ENCODE peak calls at places on chromosome 17, in six cellular contexts. A is endothelial cell, B is lung, O is fibroblast of lung, S is cardiac muscle cell, J is transverse colon. K is an unnamed sample.

GRCh38 chr17:62750502-62751349 is 57.4 kb downstream of the MARCHF10 start:
- DNase-seq in A (no peak), O (peak; percentile 38), B (no peak), J (no peak), S (no peak), K (no peak)

GRCh38 chr17:32771396-32771795 is 105.5 kb downstream of the MYO1D start:
- DNase-seq in S (no peak), B (no peak), O (no peak), J (no peak), A (no peak), K (no peak)

GRCh38 chr17:48542956-48543853 is 1.7 kb downstream of the HOXB2 start:
- DNase-seq in A (peak; percentile 61), J (peak; percentile 57), B (no peak), S (peak; percentile 67), O (no peak), K (peak; percentile 76)

GRCh38 chr17:29322363-29322762 is 28.4 kb upstream of the NUFIP2 start:
- DNase-seq in A (no peak), J (no peak), O (no peak), B (no peak), S (no peak), K (no peak)

GRCh38 chr17:63029520-63029919 is 63.5 kb downstream of the TANC2 start:
- DNase-seq in J (no peak), O (peak; percentile 85), A (no peak), B (no peak), S (no peak), K (no peak)

GRCh38 chr17:13415877-13416416 is 185.8 kb downstream of the HS3ST3A1 start:
- DNase-seq in J (peak; percentile 60), S (peak; percentile 13), B (peak; percentile 84), O (peak; percentile 90), A (no peak), K (no peak)

GRCh38 chr17:31738067-31738466 is 121.0 kb downstream of the COPRS start:
- DNase-seq in J (no peak), S (no peak), B (no peak), A (no peak), O (no peak), K (no peak)

GRCh38 chr17:8121531-8122390 is 2.1 kb downstream of the HES7 start:
- DNase-seq in J (peak; percentile 67), A (peak; percentile 69), O (peak; percentile 60), B (no peak), S (peak; percentile 93), K (peak; percentile 79)

GRCh38 chr17:11935734-11936406 is 61.4 kb downstream of the ZNF18 start:
- DNase-seq in O (peak; percentile 16), A (peak; percentile 70), B (peak; percentile 38), S (peak; percentile 68), J (peak; percentile 67), K (peak; percentile 47)

GRCh38 chr17:41065829-41066624 is at the start of gene KRTAP2-4:
- DNase-seq in J (no peak), B (no peak), O (peak; percentile 99), S (no peak), A (no peak), K (no peak)

GRCh38 chr17:35894206-35894605 is 14.0 kb upstream of the CCL5 start:
- DNase-seq in S (no peak), J (no peak), A (no peak), O (no peak), B (no peak), K (no peak)

GRCh38 chr17:50621562-50621961 is 13.1 kb upstream of the ABCC3 start:
- DNase-seq in J (no peak), O (peak; percentile 29), A (no peak), S (no peak), B (no peak), K (no peak)

GRCh38 chr17:50619489-50619888 is 15.2 kb upstream of the ABCC3 start:
- DNase-seq in O (no peak), J (no peak), S (no peak), A (no peak), B (no peak), K (no peak)

GRCh38 chr17:50620237-50620636 is 14.4 kb upstream of the ABCC3 start:
- DNase-seq in A (no peak), B (no peak), O (no peak), J (no peak), S (no peak), K (no peak)

GRCh38 chr17:50618941-50619340 is 15.7 kb upstream of the ABCC3 start:
- DNase-seq in A (no peak), S (no peak), J (no peak), B (no peak), O (no peak), K (no peak)

GRCh38 chr17:50620848-50621247 is 13.8 kb upstream of the ABCC3 start:
- DNase-seq in B (no peak), O (no peak), J (no peak), A (peak; percentile 50), S (no peak), K (no peak)
- TF ChIP-seq CTCF in B (no peak), O (no peak), J (no peak), A (no peak), S (peak; percentile 17), K (no peak)

GRCh38 chr17:56975656-56976055 is 2.3 kb upstream of the SCPEP1 start:
- DNase-seq in B (no peak), J (no peak), A (no peak), S (no peak), O (no peak), K (no peak)

GRCh38 chr17:56976941-56977570 is 875 bp upstream of the SCPEP1 start:
- DNase-seq in O (no peak), A (no peak), S (peak; percentile 47), B (no peak), J (no peak), K (no peak)

GRCh38 chr17:56979091-56979480 is 1.2 kb downstream of the SCPEP1 start:
- DNase-seq in J (no peak), O (no peak), S (no peak), B (no peak), A (no peak), K (no peak)

GRCh38 chr17:56978441-56979090 is 635 bp downstream of the SCPEP1 start:
- DNase-seq in J (no peak), O (no peak), B (no peak), A (no peak), S (no peak), K (peak; percentile 31)

DNA sequence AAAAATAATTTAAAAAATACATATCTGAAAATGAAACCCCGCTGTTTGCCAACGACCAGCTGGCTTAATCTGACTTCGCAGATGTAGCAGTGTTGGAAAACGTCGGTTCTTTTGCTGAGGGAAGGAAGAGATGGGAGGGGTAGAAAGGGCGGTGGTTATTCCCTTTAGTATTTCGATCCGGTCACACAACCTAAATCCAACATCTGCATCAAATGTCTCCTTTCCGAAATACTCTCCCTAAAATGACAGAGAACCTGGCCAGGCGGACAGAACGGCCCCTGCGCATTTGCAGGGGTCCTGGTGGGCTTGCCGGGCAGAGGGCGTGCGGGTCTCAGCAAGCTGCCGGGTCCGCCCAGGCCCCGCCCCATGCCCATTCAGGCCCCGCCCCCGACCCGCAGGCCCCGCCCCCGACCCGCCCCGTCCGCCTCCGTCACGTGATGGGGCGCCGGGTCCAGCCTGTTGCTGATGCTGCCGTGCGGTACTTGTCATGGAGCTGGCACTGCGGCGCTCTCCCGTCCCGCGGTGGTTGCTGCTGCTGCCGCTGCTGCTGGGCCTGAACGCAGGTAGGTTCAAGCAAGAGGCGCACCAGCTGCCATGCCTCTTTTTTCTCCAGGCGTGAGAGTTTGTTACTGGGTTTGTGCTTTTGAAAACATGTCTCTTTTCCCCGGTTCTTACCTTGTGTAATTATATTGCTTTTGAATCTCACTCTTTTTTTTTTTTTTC is at the start of gene SCPEP1:
- DNase-seq in A (peak; percentile 81), O (peak; percentile 76), B (peak; percentile 80), J (peak; percentile 85), S (peak; percentile 93), K (peak; percentile 82)
- TF ChIP-seq CTCF in A (no peak), O (no peak), B (no peak), J (no peak), S (no peak), K (no peak)

GRCh38 chr17:77427471-77427991 is 286.8 kb downstream of the SEC14L1 start:
- DNase-seq in B (no peak), J (peak; percentile 66), A (no peak), S (no peak), O (peak; percentile 85), K (no peak)
- TF ChIP-seq CTCF in B (no peak), J (no peak), A (no peak), S (no peak), O (no peak), K (no peak)

DNA sequence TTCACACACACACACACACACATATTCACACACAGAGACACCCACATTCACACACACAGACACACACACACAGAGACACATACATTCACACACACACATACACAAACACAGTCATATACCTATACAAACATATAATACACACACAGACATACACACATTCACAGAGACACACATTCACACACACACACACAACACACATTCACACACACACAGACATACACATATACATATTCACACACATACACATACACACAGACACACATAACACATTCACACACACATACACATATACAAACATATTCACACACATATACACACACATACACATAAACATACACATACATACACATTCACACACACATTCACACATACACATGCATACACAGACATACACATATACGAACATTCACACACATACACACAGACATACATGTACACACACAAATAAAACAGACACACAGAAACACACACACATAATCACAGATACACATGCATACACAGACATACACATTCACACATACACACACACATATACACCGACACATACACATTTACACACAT is 7.9 kb downstream of the PRCD start:
- DNase-seq in J (no peak), B (no peak), A (no peak), O (no peak), S (no peak), K (no peak)
- TF ChIP-seq CTCF in J (no peak), B (no peak), A (no peak), O (no peak), S (no peak), K (peak; percentile 14)

GRCh38 chr17:82107341-82107860 is 9.4 kb upstream of the FASN start:
- DNase-seq in S (no peak), J (no peak), B (no peak), A (no peak), O (no peak), K (peak; percentile 38)
- TF ChIP-seq CTCF in S (peak; percentile 23), J (no peak), B (no peak), A (no peak), O (no peak), K (peak; percentile 47)

K was measured in activated CD8-positive, alpha-beta T cell treated with anti-CD3 and anti-CD28 coated beads for 36 hours.